ENCODE peak calls at places on chromosomes 13 and 19, in eight cellular contexts. O is frontal cortex; C is skeletal muscle cell; E is activated naive CD4-positive, alpha-beta T cell; R is tibial artery; S is activated CD8-positive, alpha-beta memory T cell treated with anti-CD3 and anti-CD28 coated beads for 1 hour; Q is T-helper 1 cell; B is islet precursor cell. W is an unnamed sample.
A peak's percentile ranks its signal among the peaks of the same experiment; 100 is the strongest.

GRCh38 chr19:39428309-39429112 is 7.2 kb downstream of the RPS16 start:
- DNase-seq in B (peak; percentile 97), R (no peak), S (no peak), O (no peak), C (peak; percentile 84), E (no peak), Q (no peak), W (peak; percentile 74)

GRCh38 chr13:110405597-110406450 is 98.7 kb downstream of the COL4A2 start:
- DNase-seq in E (no peak), C (no peak), B (peak; percentile 81), S (no peak), R (no peak), O (no peak), Q (no peak), W (no peak)

GRCh38 chr19:2549701-2550191 is 73.8 kb downstream of the GADD45B start:
- DNase-seq in C (peak; percentile 80), S (no peak), O (peak; percentile 76), R (peak; percentile 90), Q (no peak), E (no peak), B (peak; percentile 46), W (no peak)

GRCh38 chr13:79307433-79307861 is 98.6 kb downstream of the RBM26 start:
- DNase-seq in B (no peak), C (no peak), E (no peak), S (no peak), Q (no peak), R (no peak), O (no peak), W (peak; percentile 2)

GRCh38 chr13:26310003-26310402 is 56.1 kb downstream of the CDK8 start:
- DNase-seq in O (no peak), R (no peak), B (no peak), Q (no peak), E (no peak), S (no peak), C (no peak), W (no peak)

GRCh38 chr13:42581427-42581826 is 7.5 kb downstream of the TNFSF11 start:
- DNase-seq in S (no peak), R (no peak), E (no peak), O (no peak), B (no peak), Q (no peak), C (no peak), W (no peak)

GRCh38 chr19:52535831-52536800 is 8.6 kb downstream of the ZNF808 start:
- DNase-seq in Q (peak; percentile 86), R (peak; percentile 91), S (peak; percentile 81), O (no peak), C (peak; percentile 26), B (peak; percentile 96), E (peak; percentile 90), W (no peak)

GRCh38 chr19:48553676-48554384 is 1.9 kb downstream of the SULT2B1 start:
- DNase-seq in R (peak; percentile 27), E (no peak), Q (no peak), C (peak; percentile 53), S (no peak), O (no peak), B (peak; percentile 97), W (no peak)

GRCh38 chr19:584240-585001 is 5.3 kb upstream of the HCN2 start:
- DNase-seq in E (peak; percentile 66), R (no peak), S (peak; percentile 12), C (no peak), O (peak; percentile 81), Q (peak; percentile 41), B (peak; percentile 86), W (no peak)

GRCh38 chr13:25037057-25037813 is 58.7 kb upstream of the PABPC3 start:
- DNase-seq in R (no peak), B (peak; percentile 75), S (no peak), E (peak; percentile 5), C (peak; percentile 13), Q (no peak), O (no peak), W (peak; percentile 7)

GRCh38 chr13:87923713-87924112 is 252.5 kb downstream of the SLITRK5 start:
- DNase-seq in R (no peak), C (no peak), S (no peak), Q (no peak), B (no peak), E (no peak), O (no peak), W (no peak)